ENCODE peak calls at places on chromosomes 3 and 15, in four cellular contexts. R is pancreas, U is endothelial cell of umbilical vein, S is stomach. G is an unnamed sample.

GRCh38 chr3:14761121-14761672 is 57.6 kb upstream of the FGD5 start:
- DNase-seq in R (no peak), U (no peak), S (no peak), G (no peak)

GRCh38 chr3:23809840-23810341 is 4.1 kb downstream of the UBE2E1 start:
- DNase-seq in R (no peak), U (peak; percentile 14), S (no peak), G (no peak)

GRCh38 chr15:44545934-44546802 is 9.2 kb downstream of the EIF3J start:
- DNase-seq in R (no peak), U (peak; percentile 39), S (no peak), G (no peak)

GRCh38 chr3:63585927-63586326 is 66.5 kb upstream of the SNTN start:
- DNase-seq in R (no peak), U (no peak), S (no peak), G (no peak)

GRCh38 chr3:107928084-107928445 is 162.8 kb downstream of the CD47 start:
- DNase-seq in R (no peak), U (peak; percentile 42), S (no peak), G (no peak)

GRCh38 chr3:25728101-25728500 is 55.1 kb downstream of the NGLY1 start:
- DNase-seq in R (no peak), U (no peak), S (no peak), G (no peak)

GRCh38 chr3:111807826-111808225 is 51.2 kb upstream of the PHLDB2 start:
- DNase-seq in R (no peak), U (no peak), S (no peak), G (no peak)

GRCh38 chr15:32979710-32980109 is 214.8 kb downstream of the FMN1 start:
- DNase-seq in R (no peak), U (no peak), S (no peak), G (no peak)

GRCh38 chr3:27556854-27557253 is 72.7 kb upstream of the SLC4A7 start:
- DNase-seq in R (no peak), U (peak; percentile 64), S (no peak), G (no peak)

GRCh38 chr15:100722551-100723322 is 120.3 kb downstream of the ASB7 start:
- DNase-seq in R (no peak), U (no peak), S (no peak), G (no peak)

GRCh38 chr15:67187351-67187854 is 67.1 kb downstream of the AAGAB start:
- DNase-seq in R (peak; percentile 27), U (no peak), S (no peak), G (no peak)

GRCh38 chr3:186220365-186220764 is 111.5 kb upstream of the ETV5 start:
- DNase-seq in R (no peak), U (no peak), S (no peak), G (no peak)

GRCh38 chr3:179666436-179667035 is 13.7 kb downstream of the USP13 start:
- DNase-seq in R (peak; percentile 71), U (peak; percentile 27), S (peak; percentile 38), G (peak; percentile 80)

GRCh38 chr3:191435981-191436380 is 25.0 kb upstream of the PYDC2 start:
- DNase-seq in R (no peak), U (no peak), S (no peak), G (no peak)

GRCh38 chr3:53890726-53891499 is 746 bp downstream of the SELENOK start:
- DNase-seq in R (no peak), U (peak; percentile 53), S (peak; percentile 57), G (no peak)

GRCh38 chr3:13598926-13599886 is 50.3 kb downstream of the FBLN2 start:
- DNase-seq in R (peak; percentile 71), U (no peak), S (no peak), G (no peak)

GRCh38 chr3:51024765-51025681 is 350.3 kb downstream of the DOCK3 start:
- DNase-seq in R (no peak), U (no peak), S (peak; percentile 50), G (no peak)

GRCh38 chr15:94607176-94607654 is 375.9 kb downstream of the MCTP2 start:
- DNase-seq in R (no peak), U (peak; percentile 96), S (no peak), G (peak; percentile 31)

DNA sequence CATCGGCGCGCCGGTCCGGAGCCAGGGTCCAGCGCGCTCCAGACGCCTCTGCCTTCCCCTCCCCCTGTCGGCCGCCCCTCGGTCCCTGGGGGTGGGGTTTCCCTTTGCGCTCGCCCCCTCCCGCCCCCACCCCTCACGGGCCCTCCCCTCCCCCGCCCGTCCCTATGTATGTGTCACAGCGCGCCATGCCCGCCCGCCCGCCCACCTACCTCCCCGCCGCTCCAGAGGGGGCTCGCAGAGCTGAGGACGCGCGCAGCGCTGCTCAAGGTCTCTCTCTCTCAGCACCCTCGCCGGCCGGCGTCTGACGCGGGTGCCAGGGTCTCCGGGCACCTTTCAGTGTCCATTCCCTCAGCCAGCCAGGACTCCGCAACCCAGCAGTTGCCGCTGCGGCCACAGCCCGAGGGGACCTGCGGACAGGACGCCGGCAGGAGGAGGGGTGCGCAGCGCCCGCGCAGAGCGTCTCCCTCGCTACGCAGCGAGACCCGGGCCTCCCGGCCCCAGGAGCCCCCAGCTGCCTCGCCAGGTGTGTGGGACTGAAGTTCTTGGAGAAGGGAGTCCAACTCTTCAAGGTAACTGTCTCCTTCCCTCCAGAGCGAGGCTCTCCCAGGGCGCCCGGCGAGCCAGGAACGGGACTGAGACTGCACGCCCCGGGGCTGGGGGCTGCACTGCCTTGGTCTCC is at the start of gene ACAN:
- DNase-seq in R (peak; percentile 55), U (no peak), S (no peak), G (no peak)
- H3K4me3 ChIP-seq in R (no peak within 1 kb of the TSS), U (no peak within 1 kb of the TSS), S (peak within 1 kb of the TSS; percentile 16), G (no peak within 1 kb of the TSS)

GRCh38 chr15:70538278-70538677 is 225.1 kb downstream of the UACA start:
- DNase-seq in R (no peak), U (no peak), S (no peak), G (no peak)
- H3K27me3 ChIP-seq in R (no peaks in the 10 kb centered on the region), U (peaks cover 10% of the 10 kb centered on the region), S (peaks cover 27% of the 10 kb centered on the region), G (no peaks in the 10 kb centered on the region)

DNA sequence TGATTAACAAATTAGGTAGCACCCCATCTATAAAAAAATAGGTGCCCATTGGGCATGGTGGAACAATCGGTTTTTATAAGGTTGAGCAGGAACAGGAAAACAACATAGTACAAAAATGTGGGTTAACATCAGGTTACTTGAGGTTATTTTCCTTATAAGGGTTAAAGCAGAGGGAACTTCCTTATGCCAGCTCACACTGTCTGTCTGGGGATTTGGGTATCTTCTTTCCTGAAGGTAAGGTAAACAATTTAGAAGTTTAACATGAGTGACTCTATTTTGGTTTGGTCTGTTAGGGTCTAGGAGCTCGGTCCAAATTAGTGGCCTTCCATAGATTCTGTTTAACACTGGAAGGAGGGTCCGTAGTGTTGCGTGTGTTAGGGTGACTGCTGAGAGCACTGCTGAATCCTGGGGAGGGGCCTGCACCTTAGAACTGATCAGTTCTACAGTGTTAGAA is 14.7 kb downstream of the CHD2 start:
- DNase-seq in R (no peak), U (no peak), S (no peak), G (no peak)
- H3K27ac ChIP-seq in R (peak overlapping the region; percentile 45), U (peak overlapping the region; percentile 28), S (peak overlapping the region; percentile 76), G (peak overlapping the region; percentile 45)

DNA sequence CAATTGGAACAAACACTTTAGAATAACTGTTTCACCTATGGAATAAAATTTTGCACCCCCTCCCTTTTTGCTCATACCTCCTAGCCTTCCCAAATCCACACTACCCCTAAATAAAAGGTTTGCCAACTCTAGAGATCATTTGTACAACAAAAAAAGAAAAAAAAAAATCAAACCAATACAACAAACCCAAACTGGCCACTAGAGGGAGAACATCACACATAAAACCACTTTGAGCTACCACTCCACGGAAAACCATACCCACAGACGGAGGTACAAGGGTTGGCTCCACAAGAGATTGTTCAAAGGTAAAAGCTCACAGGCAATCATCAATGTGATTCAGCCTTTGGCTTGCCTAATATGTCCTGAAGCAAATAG is 47.6 kb downstream of the SETMAR start:
- DNase-seq in R (no peak), U (no peak), S (no peak), G (no peak)
- H3K4me3 ChIP-seq in R (no peak overlapping the region), U (peak overlapping the region; percentile 49), S (peak overlapping the region; percentile 12), G (no peak overlapping the region)

GRCh38 chr3:48248095-48248863 is 7.4 kb downstream of the ZNF589 start:
- DNase-seq in R (no peak), U (peak; percentile 49), S (no peak), G (no peak)

GRCh38 chr3:48245136-48245535 is 4.2 kb downstream of the ZNF589 start:
- DNase-seq in R (no peak), U (no peak), S (no peak), G (no peak)

GRCh38 chr3:48244462-48244861 is 3.6 kb downstream of the ZNF589 start:
- DNase-seq in R (no peak), U (no peak), S (no peak), G (no peak)

GRCh38 chr3:48243886-48244285 is 3.0 kb downstream of the ZNF589 start:
- DNase-seq in R (no peak), U (no peak), S (no peak), G (no peak)

DNA sequence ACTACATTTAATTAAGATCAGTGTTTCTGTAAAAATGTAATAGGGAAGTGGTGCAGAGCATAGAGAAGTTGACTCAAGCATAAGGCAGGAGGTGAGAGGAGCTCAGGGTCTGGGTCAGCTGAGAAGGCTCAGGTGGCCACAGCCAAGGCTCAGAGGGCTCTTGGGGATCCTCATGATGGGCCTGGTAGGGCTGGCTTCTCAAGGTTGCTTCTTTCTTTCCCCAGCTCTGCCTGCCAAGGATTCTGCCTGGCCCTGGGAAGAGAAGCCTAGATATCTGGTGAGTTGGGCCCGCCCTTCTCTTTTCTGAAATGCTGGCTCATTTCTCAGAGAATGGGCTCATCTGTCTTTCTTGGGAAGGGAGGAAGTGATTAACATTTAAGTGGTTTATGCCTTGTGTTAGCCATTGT is 6.5 kb downstream of the ZNF589 start:
- DNase-seq in R (no peak), U (peak; percentile 74), S (no peak), G (no peak)
- H3K27me3 ChIP-seq in R (no peaks in the 10 kb centered on the region), U (no peaks in the 10 kb centered on the region), S (no peaks in the 10 kb centered on the region), G (no peaks in the 10 kb centered on the region)

DNA sequence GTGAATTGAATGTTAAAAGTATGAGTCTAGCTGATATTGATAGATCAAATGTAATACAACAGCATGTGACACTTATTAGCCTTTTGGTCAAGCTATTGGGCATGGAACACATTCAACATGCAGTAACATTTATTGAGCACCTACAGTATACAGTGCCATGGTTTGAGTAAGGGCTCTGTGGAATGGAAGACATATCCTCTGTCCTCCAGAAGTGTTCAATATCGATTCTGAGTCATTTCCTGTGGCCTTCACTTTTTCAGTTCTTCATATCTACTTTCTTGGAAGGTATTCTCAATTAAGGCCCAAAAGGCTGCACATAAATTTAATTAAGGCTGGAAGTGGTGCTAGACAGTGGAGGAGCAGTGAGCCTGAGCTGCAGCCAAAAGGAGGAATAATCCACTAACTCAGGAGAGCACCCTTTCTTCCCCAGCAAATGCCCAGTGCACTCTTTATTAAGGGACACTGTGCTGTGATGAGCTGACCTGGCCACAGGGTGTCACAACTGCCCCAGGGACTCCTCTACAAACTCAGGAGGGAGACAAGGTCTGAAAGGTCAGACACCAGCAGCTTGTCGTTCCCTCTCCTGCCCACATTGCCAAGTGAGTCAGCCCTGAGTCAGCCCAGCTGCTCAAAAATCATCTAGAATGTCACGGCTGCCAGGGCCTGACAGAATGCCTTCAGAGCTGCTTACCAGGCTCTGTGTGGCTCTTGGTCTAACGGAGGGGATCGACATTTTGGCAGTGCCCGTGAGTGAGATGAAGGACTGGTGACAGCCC is 544.8 kb downstream of the AGBL1 start:
- DNase-seq in R (no peak), U (peak; percentile 4), S (no peak), G (peak; percentile 61)
- H3K27ac ChIP-seq in R (no peak overlapping the region), U (no peak overlapping the region), S (no peak overlapping the region), G (no peak overlapping the region)

GRCh38 chr3:197958346-197958745 is 1.7 kb upstream of the LMLN start:
- DNase-seq in R (no peak), U (no peak), S (no peak), G (no peak)
- H3K4me3 ChIP-seq in R (no peak overlapping the region), U (no peak overlapping the region), S (no peak overlapping the region), G (no peak overlapping the region)